ENCODE peak calls at places on chromosomes 5 and 9, in six cellular contexts. One of them, this sample, is unnamed.

GRCh38 chr9:33111621-33112020 is 35.1 kb upstream of the SMU1 start:
- DNase-seq in PC-3: no peak
- DNase-seq in endothelial cell of umbilical vein: no peak
- DNase-seq in hepatocyte: peak
- DNase-seq in A673: no peak
- DNase-seq in neural progenitor cell: no peak
- DNase-seq in this sample: no peak

GRCh38 chr5:73336366-73336765 is 112.2 kb downstream of the FOXD1 start:
- DNase-seq in PC-3: no peak
- DNase-seq in endothelial cell of umbilical vein: no peak
- DNase-seq in hepatocyte: no peak
- DNase-seq in A673: no peak
- DNase-seq in neural progenitor cell: no peak
- DNase-seq in this sample: no peak

GRCh38 chr9:131660466-131661405 is 79.1 kb downstream of the RAPGEF1 start:
- DNase-seq in PC-3: no peak
- DNase-seq in endothelial cell of umbilical vein: no peak
- DNase-seq in hepatocyte: no peak
- DNase-seq in A673: no peak
- DNase-seq in neural progenitor cell: peak
- DNase-seq in this sample: no peak

GRCh38 chr5:140182803-140183367 is 7.9 kb downstream of the CYSTM1 start:
- DNase-seq in PC-3: no peak
- DNase-seq in endothelial cell of umbilical vein: peak
- DNase-seq in hepatocyte: peak
- DNase-seq in A673: peak
- DNase-seq in neural progenitor cell: peak
- DNase-seq in this sample: no peak

GRCh38 chr5:11619339-11620028 is 284.8 kb downstream of the CTNND2 start:
- DNase-seq in PC-3: peak
- DNase-seq in endothelial cell of umbilical vein: no peak
- DNase-seq in hepatocyte: peak
- DNase-seq in A673: peak
- DNase-seq in neural progenitor cell: peak
- DNase-seq in this sample: no peak

GRCh38 chr9:91119147-91119546 is 242.6 kb downstream of the AUH start:
- DNase-seq in PC-3: peak
- DNase-seq in endothelial cell of umbilical vein: no peak
- DNase-seq in hepatocyte: no peak
- DNase-seq in A673: peak
- DNase-seq in neural progenitor cell: no peak
- DNase-seq in this sample: peak

GRCh38 chr9:126146254-126147145 is 180.1 kb upstream of the MVB12B start:
- DNase-seq in PC-3: peak
- DNase-seq in endothelial cell of umbilical vein: peak
- DNase-seq in hepatocyte: peak
- DNase-seq in A673: peak
- DNase-seq in neural progenitor cell: peak
- DNase-seq in this sample: no peak

GRCh38 chr9:104293877-104294276 is 199.8 kb downstream of the SMC2 start:
- DNase-seq in PC-3: no peak
- DNase-seq in endothelial cell of umbilical vein: no peak
- DNase-seq in hepatocyte: no peak
- DNase-seq in A673: no peak
- DNase-seq in neural progenitor cell: no peak
- DNase-seq in this sample: no peak

GRCh38 chr5:143064207-143064606 is 294.0 kb downstream of the ARHGAP26 start:
- DNase-seq in PC-3: peak
- DNase-seq in endothelial cell of umbilical vein: peak
- DNase-seq in hepatocyte: no peak
- DNase-seq in A673: peak
- DNase-seq in neural progenitor cell: no peak
- DNase-seq in this sample: peak

GRCh38 chr5:73197637-73198257 is 24.8 kb downstream of the TMEM174 start:
- DNase-seq in PC-3: no peak
- DNase-seq in endothelial cell of umbilical vein: no peak
- DNase-seq in hepatocyte: no peak
- DNase-seq in A673: no peak
- DNase-seq in neural progenitor cell: no peak
- DNase-seq in this sample: no peak

GRCh38 chr5:96288166-96288844 is 144.7 kb downstream of the PCSK1 start:
- DNase-seq in PC-3: no peak
- DNase-seq in endothelial cell of umbilical vein: no peak
- DNase-seq in hepatocyte: no peak
- DNase-seq in A673: peak
- DNase-seq in neural progenitor cell: no peak
- DNase-seq in this sample: no peak

GRCh38 chr5:74216012-74216411 is 424.5 kb downstream of the ENC1 start:
- DNase-seq in PC-3: no peak
- DNase-seq in endothelial cell of umbilical vein: no peak
- DNase-seq in hepatocyte: no peak
- DNase-seq in A673: no peak
- DNase-seq in neural progenitor cell: no peak
- DNase-seq in this sample: no peak

GRCh38 chr9:83339435-83339834 is 198.8 kb downstream of the FRMD3 start:
- DNase-seq in PC-3: no peak
- DNase-seq in endothelial cell of umbilical vein: no peak
- DNase-seq in hepatocyte: no peak
- DNase-seq in A673: no peak
- DNase-seq in neural progenitor cell: no peak
- DNase-seq in this sample: no peak

GRCh38 chr5:43037929-43038510 is 2.1 kb downstream of the ANXA2R start:
- DNase-seq in PC-3: peak
- DNase-seq in endothelial cell of umbilical vein: peak
- DNase-seq in hepatocyte: no peak
- DNase-seq in A673: peak
- DNase-seq in neural progenitor cell: peak
- DNase-seq in this sample: peak

GRCh38 chr5:160959804-160960203 is 107.8 kb upstream of the ATP10B start:
- DNase-seq in PC-3: peak
- DNase-seq in endothelial cell of umbilical vein: no peak
- DNase-seq in hepatocyte: peak
- DNase-seq in A673: no peak
- DNase-seq in neural progenitor cell: no peak
- DNase-seq in this sample: peak

GRCh38 chr5:29005386-29005785 is 1967.0 kb upstream of the CDH9 start:
- DNase-seq in PC-3: peak
- DNase-seq in endothelial cell of umbilical vein: no peak
- DNase-seq in hepatocyte: peak
- DNase-seq in A673: peak
- DNase-seq in neural progenitor cell: peak
- DNase-seq in this sample: no peak

GRCh38 chr5:126015244-126016054 is 407.8 kb upstream of the GRAMD2B start:
- DNase-seq in PC-3: peak
- DNase-seq in endothelial cell of umbilical vein: peak
- DNase-seq in hepatocyte: no peak
- DNase-seq in A673: no peak
- DNase-seq in neural progenitor cell: no peak
- DNase-seq in this sample: peak

GRCh38 chr9:34554211-34555001 is 31.6 kb upstream of the ENHO start:
- DNase-seq in PC-3: no peak
- DNase-seq in endothelial cell of umbilical vein: no peak
- DNase-seq in hepatocyte: no peak
- DNase-seq in A673: peak
- DNase-seq in neural progenitor cell: no peak
- DNase-seq in this sample: no peak

GRCh38 chr5:108607421-108607820 is 140.3 kb upstream of the FER start:
- DNase-seq in PC-3: no peak
- DNase-seq in endothelial cell of umbilical vein: no peak
- DNase-seq in hepatocyte: no peak
- DNase-seq in A673: no peak
- DNase-seq in neural progenitor cell: no peak
- DNase-seq in this sample: no peak

GRCh38 chr5:10332301-10332700 is 21.2 kb upstream of the MARCHF6 start:
- DNase-seq in PC-3: no peak
- DNase-seq in endothelial cell of umbilical vein: no peak
- DNase-seq in hepatocyte: no peak
- DNase-seq in A673: no peak
- DNase-seq in neural progenitor cell: no peak
- DNase-seq in this sample: no peak

GRCh38 chr5:10331341-10331796 is 22.1 kb upstream of the MARCHF6 start:
- DNase-seq in PC-3: peak
- DNase-seq in endothelial cell of umbilical vein: no peak
- DNase-seq in hepatocyte: peak
- DNase-seq in A673: no peak
- DNase-seq in neural progenitor cell: no peak
- DNase-seq in this sample: no peak

GRCh38 chr5:10334830-10335229 is 18.7 kb upstream of the MARCHF6 start:
- DNase-seq in PC-3: no peak
- DNase-seq in endothelial cell of umbilical vein: no peak
- DNase-seq in hepatocyte: no peak
- DNase-seq in A673: no peak
- DNase-seq in neural progenitor cell: no peak
- DNase-seq in this sample: no peak

GRCh38 chr5:10335711-10336470 is 17.6 kb upstream of the MARCHF6 start:
- DNase-seq in PC-3: no peak
- DNase-seq in endothelial cell of umbilical vein: no peak
- DNase-seq in hepatocyte: no peak
- DNase-seq in A673: no peak
- DNase-seq in neural progenitor cell: no peak
- DNase-seq in this sample: no peak

GRCh38 chr5:10333154-10334006 is 20.1 kb upstream of the MARCHF6 start:
- DNase-seq in PC-3: peak
- DNase-seq in endothelial cell of umbilical vein: peak
- DNase-seq in hepatocyte: peak
- DNase-seq in A673: no peak
- DNase-seq in neural progenitor cell: peak
- DNase-seq in this sample: no peak
- TF ChIP-seq EZH2 in PC-3: no peak
- TF ChIP-seq EZH2 in endothelial cell of umbilical vein: peak
- TF ChIP-seq EZH2 in hepatocyte: peak
- TF ChIP-seq EZH2 in A673: no peak
- TF ChIP-seq EZH2 in neural progenitor cell: peak
- TF ChIP-seq EZH2 in this sample: no peak

DNA sequence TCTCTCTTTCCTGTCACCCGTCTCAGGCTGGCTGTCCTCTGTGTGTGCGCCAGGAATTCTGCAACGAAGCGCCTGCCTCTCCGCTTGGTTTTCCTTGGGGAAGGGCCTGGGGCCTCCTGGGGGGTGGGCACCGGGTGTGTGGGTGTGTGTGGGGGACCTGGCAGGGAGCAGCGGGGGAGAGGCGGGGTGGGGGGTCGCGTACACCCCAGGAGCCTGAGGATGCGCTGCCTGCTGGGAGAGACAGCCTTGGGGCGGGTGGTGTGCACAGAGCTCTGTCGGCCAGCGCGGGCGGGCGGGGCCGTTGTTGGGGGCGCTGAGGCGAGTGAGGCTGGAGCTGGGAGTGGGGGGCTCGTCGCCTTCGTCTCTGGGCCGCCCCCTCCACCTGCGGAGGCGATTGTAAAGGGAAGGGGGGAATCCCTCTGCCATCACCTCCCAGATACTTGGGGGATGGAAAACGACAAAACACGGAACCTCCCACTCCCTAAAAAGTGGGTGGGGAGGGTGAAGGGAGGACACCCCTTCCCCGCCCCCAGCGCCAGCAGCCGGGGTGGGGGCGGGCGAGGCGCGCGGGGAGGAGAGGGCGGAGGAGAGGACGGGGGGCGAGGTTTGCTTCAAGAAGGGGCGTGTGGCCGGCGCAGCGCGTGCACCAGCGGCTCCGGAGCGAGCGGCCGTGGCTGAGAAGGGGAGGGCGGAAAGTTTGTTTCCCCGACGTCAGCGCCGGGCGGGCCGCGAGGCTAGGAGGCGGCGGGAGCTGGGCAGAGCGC is at the start of gene PRRX2:
- DNase-seq in PC-3: no peak
- DNase-seq in endothelial cell of umbilical vein: no peak
- DNase-seq in hepatocyte: peak
- DNase-seq in A673: peak
- DNase-seq in neural progenitor cell: peak
- DNase-seq in this sample: no peak
- TF ChIP-seq EZH2 in PC-3: no peak
- TF ChIP-seq EZH2 in endothelial cell of umbilical vein: peak
- TF ChIP-seq EZH2 in hepatocyte: no peak
- TF ChIP-seq EZH2 in A673: no peak
- TF ChIP-seq EZH2 in neural progenitor cell: peak
- TF ChIP-seq EZH2 in this sample: no peak

GRCh38 chr9:124012368-124013262 is 1.0 kb downstream of the LHX2 start:
- DNase-seq in PC-3: no peak
- DNase-seq in endothelial cell of umbilical vein: no peak
- DNase-seq in hepatocyte: no peak
- DNase-seq in A673: no peak
- DNase-seq in neural progenitor cell: peak
- DNase-seq in this sample: no peak
- TF ChIP-seq EZH2 in PC-3: no peak
- TF ChIP-seq EZH2 in endothelial cell of umbilical vein: peak
- TF ChIP-seq EZH2 in hepatocyte: peak
- TF ChIP-seq EZH2 in A673: peak
- TF ChIP-seq EZH2 in neural progenitor cell: peak
- TF ChIP-seq EZH2 in this sample: no peak

DNA sequence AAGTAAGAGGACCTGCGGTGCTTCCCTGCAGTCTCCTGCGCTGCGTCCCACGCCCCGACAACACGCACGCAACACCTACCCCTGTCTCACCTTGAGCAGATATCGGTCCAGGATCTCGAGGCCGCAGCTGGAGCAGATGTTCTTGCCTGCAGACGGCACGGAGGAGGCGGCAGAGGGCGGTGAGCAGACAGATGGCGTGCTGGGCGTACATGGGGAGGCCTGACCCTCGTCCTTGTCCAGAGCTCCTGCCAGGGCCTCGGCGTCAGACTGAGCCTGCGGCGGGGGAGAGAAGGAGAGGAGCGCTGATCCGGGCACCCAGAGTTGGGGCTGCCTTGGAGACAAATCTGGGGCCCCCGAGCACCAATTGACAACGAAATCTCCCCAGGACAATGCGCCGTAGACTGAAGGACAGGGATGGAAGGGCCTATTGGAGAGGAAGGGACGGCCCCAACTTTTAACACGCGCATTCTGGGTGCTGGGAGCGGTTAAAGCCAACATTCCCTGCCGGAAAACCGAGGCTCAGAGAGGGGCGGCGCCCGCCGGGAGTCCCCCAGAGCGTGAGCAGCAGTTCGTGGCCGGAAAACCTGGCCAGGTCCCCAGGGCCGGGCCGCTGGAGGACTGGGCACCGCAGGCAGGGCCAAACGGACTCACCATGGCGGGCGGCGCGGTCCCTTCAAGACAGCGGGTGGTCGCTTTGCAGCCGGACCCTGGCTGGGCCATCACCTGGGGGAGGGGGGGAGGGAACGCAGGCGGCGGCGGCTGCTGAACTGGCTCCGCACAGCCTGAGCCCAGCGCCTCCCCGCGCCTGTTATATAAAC is 1.8 kb downstream of the LHX6 start:
- DNase-seq in PC-3: no peak
- DNase-seq in endothelial cell of umbilical vein: peak
- DNase-seq in hepatocyte: no peak
- DNase-seq in A673: no peak
- DNase-seq in neural progenitor cell: peak
- DNase-seq in this sample: no peak
- TF ChIP-seq EZH2 in PC-3: no peak
- TF ChIP-seq EZH2 in endothelial cell of umbilical vein: peak
- TF ChIP-seq EZH2 in hepatocyte: peak
- TF ChIP-seq EZH2 in A673: peak
- TF ChIP-seq EZH2 in neural progenitor cell: peak
- TF ChIP-seq EZH2 in this sample: peak